ENCODE peak calls at places on chromosomes 11 and 22, in four cellular contexts. R is adrenal gland, Z is tibial nerve, M is heart left ventricle. P is an unnamed sample. For H3K36me3, the result is how much of the 10 kb centered on the place peaks cover.

GRCh38 chr11:75815345-75815983 is 454 bp downstream of the UVRAG start:
- DNase-seq in R (peak), Z (no peak), M (peak), P (peak)

GRCh38 chr11:112345708-112346107 is 85.0 kb upstream of the PLET1 start:
- DNase-seq in R (no peak), Z (no peak), M (no peak), P (no peak)

GRCh38 chr11:86606849-86607481 is 65.5 kb downstream of the ME3 start:
- DNase-seq in R (no peak), Z (no peak), M (no peak), P (no peak)

GRCh38 chr11:848380-848931 is 5.8 kb downstream of the TSPAN4 start:
- DNase-seq in R (peak), Z (no peak), M (no peak), P (peak)

GRCh38 chr11:109275931-109276330 is 146.1 kb upstream of the C11orf87 start:
- DNase-seq in R (no peak), Z (no peak), M (no peak), P (no peak)

GRCh38 chr22:31346733-31347250 is 646 bp upstream of the PATZ1 start:
- DNase-seq in R (peak), Z (peak), M (peak), P (peak)

GRCh38 chr11:47257518-47258316 is at the start of gene NR1H3:
- DNase-seq in R (peak), Z (peak), M (peak), P (peak)

GRCh38 chr11:78929092-78929905 is 354.6 kb upstream of the NARS2 start:
- DNase-seq in R (no peak), Z (no peak), M (no peak), P (no peak)

GRCh38 chr11:27319065-27319464 is 44.0 kb downstream of the CCDC34 start:
- DNase-seq in R (no peak), Z (no peak), M (no peak), P (no peak)

GRCh38 chr11:112543390-112543789 is 282.7 kb upstream of the PLET1 start:
- DNase-seq in R (no peak), Z (no peak), M (no peak), P (no peak)

GRCh38 chr11:19430346-19431058 is 189.8 kb upstream of the E2F8 start:
- DNase-seq in R (no peak), Z (no peak), M (no peak), P (no peak)

GRCh38 chr11:77776455-77776854 is 44.1 kb downstream of the RSF1 start:
- DNase-seq in R (no peak), Z (no peak), M (no peak), P (no peak)

GRCh38 chr11:29629281-29629680 is 387.5 kb downstream of the KCNA4 start:
- DNase-seq in R (no peak), Z (no peak), M (no peak), P (no peak)

GRCh38 chr11:93143800-93144199 is 54.0 kb downstream of the SLC36A4 start:
- DNase-seq in R (no peak), Z (no peak), M (no peak), P (no peak)

GRCh38 chr22:30310881-30311771 is 15.6 kb downstream of the TBC1D10A start:
- DNase-seq in R (peak), Z (peak), M (peak), P (peak)

GRCh38 chr11:61489833-61490585 is 18.5 kb upstream of the LRRC10B start:
- DNase-seq in R (no peak), Z (no peak), M (peak), P (no peak)

GRCh38 chr11:14300661-14301304 is 58.2 kb downstream of the RRAS2 start:
- DNase-seq in R (peak), Z (peak), M (peak), P (peak)

GRCh38 chr11:6603287-6604080 is at the start of the genes ILK and RRP8:
- DNase-seq in R (peak), Z (peak), M (peak), P (peak)

GRCh38 chr11:71456831-71457230 is 3.8 kb downstream of the NADSYN1 start:
- DNase-seq in R (no peak), Z (no peak), M (no peak), P (no peak)

DNA sequence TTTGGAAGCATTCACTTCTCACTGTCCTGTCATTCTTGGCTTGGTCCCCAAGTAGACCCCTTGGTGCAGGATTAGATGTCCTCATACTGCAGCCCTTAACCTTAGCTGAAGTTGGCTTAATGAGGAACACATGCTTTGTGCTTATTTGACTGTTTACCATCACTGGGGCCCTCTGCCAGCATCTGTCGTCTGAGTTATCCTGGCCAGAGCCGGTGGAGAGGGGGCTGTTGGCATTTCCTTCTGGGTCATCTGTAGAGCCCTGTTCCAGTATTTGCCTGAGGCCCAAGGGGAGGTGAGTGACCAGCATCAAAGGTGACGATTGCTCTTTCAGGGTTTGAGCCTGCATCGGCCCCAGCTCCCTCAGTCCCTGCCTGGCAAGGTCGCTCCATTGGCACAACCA is 126.4 kb upstream of the RASSF10 start:
- DNase-seq in R (no peak), Z (no peak), M (no peak), P (no peak)
- H3K36me3 ChIP-seq in R (under half), Z (under half), M (under half), P (under half)

DNA sequence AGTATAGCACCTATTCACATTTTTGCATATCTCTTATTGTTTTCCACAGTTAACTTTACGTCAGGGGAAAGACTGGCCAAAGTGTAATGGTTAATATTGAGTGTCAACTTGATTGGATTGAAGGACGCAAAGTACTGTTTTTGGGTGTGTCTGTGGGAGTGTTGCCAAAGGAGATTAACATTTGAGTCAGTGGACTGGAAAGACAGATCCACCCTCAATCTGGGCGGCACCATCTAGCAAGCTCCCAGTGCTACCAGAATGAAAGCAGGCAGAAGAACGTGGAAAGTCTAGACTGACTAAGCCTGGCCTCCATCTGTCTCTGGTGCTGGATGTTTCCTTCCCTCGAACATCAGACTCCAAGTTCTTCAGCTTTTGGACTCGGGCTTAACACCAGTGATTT is 1900.7 kb upstream of the RAG2 start:
- DNase-seq in R (no peak), Z (no peak), M (no peak), P (no peak)
- H3K27ac ChIP-seq in R (no peak), Z (no peak), M (no peak), P (no peak)

GRCh38 chr11:129326921-129327320 is 48.7 kb upstream of the BARX2 start:
- DNase-seq in R (no peak), Z (no peak), M (no peak), P (no peak)
- TF ChIP-seq POLR2A in R (no peak), Z (no peak), M (no peak), P (no peak)

DNA sequence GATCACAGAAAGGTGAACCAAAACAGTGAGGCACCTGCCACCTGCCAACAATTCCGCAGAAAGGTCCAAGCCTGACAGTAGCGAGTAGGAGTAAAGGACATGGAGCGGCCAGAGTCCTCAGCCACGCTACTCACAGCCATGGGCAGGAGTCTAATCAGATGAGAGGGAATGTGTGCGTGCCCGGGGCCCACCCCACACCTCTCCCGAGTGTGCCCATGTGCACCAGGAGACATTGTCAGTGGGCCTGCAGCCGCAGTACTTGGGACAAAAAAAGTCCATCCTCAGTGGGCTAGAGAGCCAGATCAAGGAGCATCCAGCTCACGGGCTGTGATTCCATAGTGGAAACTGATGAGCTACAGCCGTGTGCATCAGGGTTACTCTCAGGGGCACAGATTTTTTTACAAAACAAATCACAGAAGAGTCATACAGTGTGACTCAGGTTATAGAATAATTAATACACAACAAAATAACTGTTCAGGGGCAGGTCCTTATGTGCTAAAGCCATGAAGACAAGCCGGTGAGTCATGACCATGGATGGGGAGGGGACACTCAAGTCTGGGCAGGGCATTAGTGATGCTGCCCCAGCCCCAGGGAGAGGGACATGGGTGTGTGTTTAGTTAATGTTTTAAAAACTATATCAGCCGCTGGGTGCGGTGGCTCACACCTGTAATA is 12.0 kb downstream of the SART1 start:
- DNase-seq in R (no peak), Z (no peak), M (no peak), P (no peak)
- H3K36me3 ChIP-seq in R (under half), Z (under half), M (half or more), P (half or more)

GRCh38 chr22:20241579-20242392 is 26.3 kb downstream of the RTN4R start:
- DNase-seq in R (no peak), Z (no peak), M (no peak), P (no peak)

GRCh38 chr22:20243545-20244249 is 24.4 kb downstream of the RTN4R start:
- DNase-seq in R (peak), Z (no peak), M (peak), P (peak)

GRCh38 chr22:20242393-20243175 is 25.5 kb downstream of the RTN4R start:
- DNase-seq in R (no peak), Z (no peak), M (no peak), P (no peak)

GRCh38 chr22:20244250-20244648 is 23.9 kb downstream of the RTN4R start:
- DNase-seq in R (no peak), Z (no peak), M (no peak), P (no peak)

DNA sequence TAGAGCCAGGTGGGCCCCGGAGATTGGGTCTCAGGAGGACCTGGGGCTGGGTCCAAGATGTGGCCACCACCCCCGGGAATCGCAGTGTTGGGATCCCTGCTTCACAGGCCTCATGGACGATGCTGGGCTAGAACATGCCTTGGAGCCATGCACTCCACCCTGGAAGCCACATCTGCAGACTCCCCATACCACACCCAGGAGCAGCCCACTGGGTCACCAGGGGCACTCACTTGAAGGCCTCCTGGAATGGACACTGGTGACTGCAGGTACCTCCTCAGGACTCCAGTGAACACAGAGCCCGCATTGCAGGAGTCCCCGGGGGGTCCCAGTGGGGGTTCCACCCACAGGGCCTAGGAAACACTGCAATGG is 25.0 kb downstream of the RTN4R start:
- DNase-seq in R (no peak), Z (no peak), M (no peak), P (no peak)
- H3K27ac ChIP-seq in R (no peak), Z (no peak), M (peak), P (peak)

GRCh38 chr22:38317237-38317994 is at the start of gene CSNK1E:
- DNase-seq in R (peak), Z (peak), M (peak), P (peak)
- TF ChIP-seq POLR2A in R (no peak), Z (peak), M (peak), P (no peak)

DNA sequence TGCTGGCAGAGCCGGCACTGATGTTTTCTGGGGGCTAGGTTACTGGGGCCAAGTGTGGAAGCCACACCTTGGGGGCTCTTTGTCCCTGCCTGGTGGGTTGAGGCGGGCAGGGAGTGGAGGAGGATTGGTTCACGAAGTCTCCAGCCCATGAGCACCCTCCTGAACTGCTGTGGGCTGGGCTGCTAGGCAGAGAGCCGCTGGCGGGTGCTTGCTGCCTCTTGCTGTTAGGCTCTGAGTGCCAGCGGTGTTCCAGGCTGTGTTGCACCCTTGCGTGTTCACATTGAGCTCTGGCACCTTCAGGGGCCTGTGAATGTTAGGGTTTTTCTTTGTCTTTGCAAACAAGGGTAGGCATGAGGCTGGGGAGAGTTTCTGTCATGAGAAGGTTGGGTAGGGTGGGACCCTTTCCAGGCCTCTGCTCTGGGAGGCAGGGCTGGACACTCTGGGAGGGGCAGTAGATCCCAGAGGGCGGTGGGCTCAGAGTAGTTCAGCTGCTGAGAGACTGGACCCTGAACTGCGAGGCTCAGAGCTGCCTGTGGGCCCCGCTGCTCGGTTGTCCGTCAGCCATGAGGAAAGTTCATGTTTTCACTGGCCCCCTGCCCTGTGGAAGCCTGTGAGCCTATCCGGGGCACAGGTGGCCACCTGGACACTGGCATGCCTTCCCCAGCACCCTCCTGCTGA is 24.0 kb upstream of the TMEM191C start:
- DNase-seq in R (peak), Z (peak), M (peak), P (peak)
- H3K36me3 ChIP-seq in R (under half), Z (under half), M (under half), P (under half)

DNA sequence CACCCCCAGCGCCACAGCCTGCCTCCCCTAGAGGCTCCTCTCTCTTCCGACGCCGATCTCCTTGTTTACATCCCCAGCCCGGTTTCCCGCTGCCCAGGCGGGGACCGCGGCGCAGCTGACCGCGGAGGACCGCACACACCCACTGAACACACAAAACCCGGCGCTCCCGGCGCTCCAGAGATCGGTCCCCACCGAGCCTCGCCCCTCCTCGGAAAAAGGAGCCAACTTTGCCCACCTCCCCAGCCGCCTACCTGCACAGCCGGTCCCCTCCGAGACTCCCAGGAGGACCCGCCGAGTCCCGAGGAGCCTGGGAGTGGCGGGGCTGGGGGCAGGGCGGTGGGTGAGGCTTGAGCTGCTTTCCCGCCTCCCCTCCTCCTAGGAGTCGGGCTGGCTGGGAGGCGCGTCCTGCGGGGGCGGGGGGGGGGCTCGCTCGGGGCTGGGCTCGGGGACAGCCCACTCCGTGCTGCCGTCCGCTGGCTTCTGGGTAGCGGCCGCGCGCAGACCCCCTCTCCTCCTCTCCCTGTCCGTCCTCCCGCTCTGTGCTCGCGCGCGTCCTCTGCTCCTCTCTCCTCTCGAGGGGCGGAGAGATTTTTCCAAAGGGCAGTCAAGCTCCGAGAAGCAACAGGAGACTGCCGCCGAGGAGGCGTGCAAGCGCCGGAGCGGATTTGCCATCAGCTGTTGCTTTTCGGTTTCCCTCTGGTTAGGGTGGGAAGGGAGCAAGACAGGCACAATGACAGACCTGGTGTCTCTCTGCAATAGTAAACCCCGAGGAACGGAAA is at the start of gene FXYD6:
- DNase-seq in R (peak), Z (no peak), M (peak), P (no peak)
- H3K27ac ChIP-seq in R (no peak), Z (peak), M (peak), P (peak)

DNA sequence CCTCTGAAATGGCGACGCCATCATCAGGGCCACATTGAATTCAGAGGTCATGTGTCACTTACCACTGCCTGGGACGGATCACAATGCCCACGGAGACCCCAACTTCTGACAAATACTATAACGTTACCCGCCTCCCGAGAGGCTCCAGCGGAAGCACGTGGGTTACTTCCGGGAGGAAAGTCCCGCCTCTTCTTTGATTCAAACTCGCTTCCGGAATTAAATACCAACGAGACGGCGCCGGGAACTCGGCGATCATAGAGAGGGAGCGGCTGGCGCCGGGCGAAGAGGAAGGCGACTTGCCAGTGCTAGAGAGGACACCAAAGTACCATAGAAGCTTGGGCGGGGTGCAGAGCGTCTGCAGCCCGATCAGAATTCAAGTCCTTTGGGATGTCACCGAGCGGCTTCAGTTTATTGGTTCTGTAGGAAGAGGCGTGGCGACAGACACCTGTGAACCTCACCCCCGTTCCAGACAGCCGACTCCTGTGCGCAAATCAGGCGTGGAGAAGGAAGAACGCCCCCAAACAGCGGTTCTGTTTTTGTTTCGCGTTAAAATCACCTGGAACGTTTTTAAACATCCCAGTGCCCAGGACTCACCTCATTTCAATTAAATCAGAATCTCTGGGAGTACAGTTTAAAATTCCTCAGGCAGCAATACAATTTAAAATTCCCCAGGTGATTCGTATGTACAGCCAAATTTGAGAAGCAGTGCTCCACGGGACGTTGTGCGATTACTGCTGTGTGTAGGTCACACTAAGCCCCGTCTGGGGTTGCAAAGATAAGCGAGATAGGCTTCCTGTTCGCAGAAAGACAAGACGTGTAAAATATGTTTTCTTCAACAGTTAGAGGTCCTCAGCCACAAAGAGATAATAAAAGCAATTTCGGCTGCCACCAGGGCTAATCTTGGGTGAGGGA is at the start of gene TIMM10:
- DNase-seq in R (peak), Z (peak), M (peak), P (peak)
- TF ChIP-seq POLR2A in R (peak), Z (peak), M (peak), P (no peak)

DNA sequence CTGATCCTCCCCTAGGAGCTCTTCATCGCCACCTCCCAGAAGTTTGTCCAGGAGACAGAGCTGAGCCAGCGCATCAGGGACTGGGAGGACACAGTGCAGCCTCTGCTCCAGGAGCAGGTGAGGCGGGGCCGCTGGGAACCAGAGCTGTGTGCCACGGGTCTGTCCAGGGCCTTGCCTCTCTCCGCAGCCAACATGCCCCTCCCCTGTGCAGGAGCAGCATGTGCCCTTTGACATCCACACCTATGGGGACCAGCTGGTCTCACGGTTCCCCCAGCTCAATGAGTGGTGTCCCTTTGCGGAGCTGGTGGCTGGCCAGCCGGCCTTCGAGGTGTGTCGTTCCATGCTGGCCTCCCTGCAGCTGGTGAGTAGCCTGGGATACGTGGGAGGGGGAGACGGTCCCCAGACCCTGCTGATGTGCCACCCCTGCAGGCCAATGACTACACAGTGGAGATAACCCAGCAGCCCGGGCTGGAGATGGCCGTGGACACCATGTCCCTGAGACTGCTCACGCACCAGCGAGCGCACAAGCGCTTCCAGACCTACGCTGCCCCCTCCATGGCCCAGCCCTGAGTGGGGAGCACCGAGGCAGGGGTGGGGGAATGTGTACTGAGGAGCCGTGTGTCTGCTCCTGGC is 2.5 kb downstream of the SCO2 start:
- DNase-seq in R (no peak), Z (no peak), M (peak), P (no peak)
- H3K36me3 ChIP-seq in R (under half), Z (under half), M (half or more), P (half or more)